ENCODE peak calls at places on chromosomes 4 and X, in nine cellular contexts. P, H, X, Y, C, W, S, Q and R are unnamed samples.

GRCh38 chrX:16855363-16856075 is 14.6 kb downstream of the RBBP7 start:
- DNase-seq in H (no peak), C (no peak), Q (no peak), X (no peak), W (no peak), S (no peak), Y (no peak), P (no peak), R (no peak)

GRCh38 chr4:147994076-147994475 is 262.2 kb downstream of the ARHGAP10 start:
- DNase-seq in H (no peak), Y (no peak), Q (no peak), P (no peak), C (no peak), W (no peak), X (no peak), S (no peak), R (no peak)

GRCh38 chrX:104343408-104344129 is 88.8 kb upstream of the ESX1 start:
- DNase-seq in Q (peak; percentile 30), H (peak; percentile 80), C (no peak), X (peak; percentile 46), Y (peak; percentile 49), W (peak; percentile 7), P (peak; percentile 78), S (peak; percentile 91), R (peak; percentile 23)

GRCh38 chrX:154444001-154444754 is at the start of gene FAM50A:
- DNase-seq in W (no peak), Y (no peak), C (no peak), H (no peak), X (no peak), P (peak; percentile 54), S (peak; percentile 61), Q (peak; percentile 92), R (peak; percentile 86)

GRCh38 chr4:150569384-150569987 is 12.5 kb upstream of the MAB21L2 start:
- DNase-seq in S (no peak), Q (no peak), Y (no peak), C (no peak), W (no peak), H (no peak), P (peak; percentile 82), X (no peak), R (no peak)

GRCh38 chr4:1981251-1982055 is 27.3 kb downstream of the NELFA start:
- DNase-seq in W (no peak), Q (peak; percentile 67), C (no peak), P (peak; percentile 41), S (peak; percentile 64), H (peak; percentile 12), X (no peak), Y (no peak), R (peak; percentile 74)

GRCh38 chr4:85681194-85681803 is 206.3 kb downstream of the ARHGAP24 start:
- DNase-seq in Q (no peak), X (peak; percentile 53), S (no peak), Y (no peak), W (no peak), P (no peak), H (no peak), C (peak; percentile 65), R (peak; percentile 43)

GRCh38 chr4:84894621-84895020 is 71.9 kb downstream of the WDFY3 start:
- DNase-seq in Q (no peak), C (no peak), Y (no peak), H (no peak), S (no peak), X (no peak), W (no peak), P (no peak), R (no peak)

GRCh38 chrX:78708171-78708570 is 39.3 kb upstream of the LPAR4 start:
- DNase-seq in Y (peak; percentile 1), P (peak; percentile 34), C (no peak), Q (peak; percentile 1), W (no peak), H (no peak), X (peak; percentile 10), S (peak; percentile 55), R (no peak)

GRCh38 chr4:186144180-186144579 is 39.7 kb downstream of the FAM149A start:
- DNase-seq in W (no peak), C (no peak), H (no peak), Q (peak; percentile 76), X (no peak), P (peak; percentile 41), S (peak; percentile 53), Y (no peak), R (no peak)

GRCh38 chr4:188691811-188692210 is 552.6 kb downstream of the TRIML1 start:
- DNase-seq in H (no peak), C (no peak), X (peak; percentile 5), S (no peak), P (peak; percentile 4), Q (no peak), Y (no peak), W (no peak), R (no peak)

GRCh38 chrX:10393899-10394298 is 226.5 kb downstream of the MID1 start:
- DNase-seq in W (no peak), S (no peak), Y (peak; percentile 12), P (peak; percentile 13), H (no peak), Q (no peak), C (no peak), X (no peak), R (no peak)

GRCh38 chr4:74692973-74693372 is 101.3 kb downstream of the BTC start:
- DNase-seq in P (no peak), X (no peak), Y (no peak), Q (no peak), W (no peak), C (no peak), S (no peak), H (no peak), R (no peak)

GRCh38 chrX:44433556-44433955 is 90.1 kb upstream of the EFHC2 start:
- DNase-seq in W (no peak), X (no peak), C (no peak), Y (no peak), Q (no peak), P (no peak), H (no peak), S (no peak), R (no peak)

GRCh38 chr4:82584921-82585320 is 23.1 kb upstream of the TMEM150C start:
- DNase-seq in P (no peak), Q (no peak), X (no peak), Y (no peak), C (no peak), H (no peak), S (peak; percentile 32), W (no peak), R (no peak)

GRCh38 chr4:4321951-4322688 is 32.1 kb downstream of the ZBTB49 start:
- DNase-seq in X (no peak), Q (no peak), H (no peak), Y (no peak), P (no peak), W (no peak), S (no peak), C (no peak), R (no peak)

GRCh38 chrX:39491548-39492297 is 606.0 kb downstream of the BCOR start:
- DNase-seq in H (no peak), W (peak; percentile 58), P (no peak), S (no peak), C (peak; percentile 38), Q (no peak), Y (no peak), X (no peak), R (peak; percentile 86)

GRCh38 chr4:153335665-153336064 is 8.8 kb upstream of the MND1 start:
- DNase-seq in C (no peak), H (no peak), X (no peak), Y (no peak), W (no peak), Q (no peak), S (no peak), P (no peak), R (no peak)

GRCh38 chr4:142548491-142548890 is 297.6 kb downstream of the INPP4B start:
- DNase-seq in W (no peak), H (no peak), S (no peak), P (no peak), C (no peak), Y (no peak), Q (no peak), X (no peak), R (no peak)

GRCh38 chr4:176393306-176394013 is 73.7 kb downstream of the SPCS3 start:
- DNase-seq in H (no peak), W (no peak), Y (no peak), C (no peak), P (no peak), Q (no peak), S (peak; percentile 3), X (no peak), R (no peak)

GRCh38 chrX:86016189-86016588 is 31.2 kb downstream of the CHM start:
- DNase-seq in H (no peak), Y (no peak), P (no peak), C (no peak), W (no peak), X (no peak), Q (no peak), S (peak; percentile 26), R (no peak)

GRCh38 chrX:636971-637659 is 6.5 kb downstream of the SHOX start:
- DNase-seq in W (no peak), H (no peak), Q (no peak), S (peak; percentile 42), C (no peak), X (no peak), P (no peak), Y (no peak), R (no peak)

GRCh38 chrX:16212024-16212423 is 44.7 kb downstream of the MAGEB17 start:
- DNase-seq in Y (no peak), Q (no peak), W (no peak), S (no peak), P (peak; percentile 2), X (no peak), C (no peak), H (no peak), R (no peak)

GRCh38 chrX:37686348-37686736 is 751 bp downstream of the XK start:
- DNase-seq in Q (no peak), H (no peak), Y (no peak), C (no peak), S (no peak), P (no peak), X (no peak), W (no peak), R (no peak)
- TF ChIP-seq REST in Q (no peak), H (no peak), Y (no peak), C (no peak), S (no peak), P (no peak), X (no peak), W (no peak), R (no peak)

GRCh38 chr4:678765-679481 is 4.6 kb downstream of the MYL5 start:
- DNase-seq in W (no peak), C (no peak), Y (no peak), X (no peak), S (no peak), H (no peak), Q (no peak), P (no peak), R (no peak)
- TF ChIP-seq REST in W (no peak), C (no peak), Y (no peak), X (no peak), S (no peak), H (no peak), Q (no peak), P (no peak), R (no peak)

GRCh38 chr4:165439981-165440380 is 61.2 kb downstream of the CPE start:
- DNase-seq in C (no peak), W (no peak), Y (no peak), X (no peak), S (no peak), Q (no peak), H (no peak), P (no peak), R (no peak)
- TF ChIP-seq REST in C (no peak), W (no peak), Y (no peak), X (no peak), S (no peak), Q (no peak), H (no peak), P (no peak), R (no peak)

GRCh38 chrX:52422884-52423283 is 54.1 kb downstream of the XAGE2 start:
- DNase-seq in C (no peak), S (no peak), Q (no peak), X (no peak), H (no peak), W (no peak), P (no peak), Y (no peak), R (no peak)
- TF ChIP-seq REST in C (no peak), S (no peak), Q (no peak), X (no peak), H (no peak), W (no peak), P (no peak), Y (no peak), R (no peak)